ENCODE peak calls at places on chromosomes 3 and 15, in six cellular contexts. One of them, this sample, is unnamed.

GRCh38 chr3:191158247-191158646 is 40.8 kb upstream of the OSTN start:
- DNase-seq in A172: no peak
- DNase-seq in NCI-H460: no peak
- DNase-seq in ELF-1: no peak
- DNase-seq in pons: no peak
- DNase-seq in choroid plexus epithelial cell: no peak
- DNase-seq in this sample: no peak

GRCh38 chr15:45710657-45711056 is 75.8 kb downstream of the SQOR start:
- DNase-seq in NCI-H460: no peak
- DNase-seq in pons: no peak
- DNase-seq in A172: no peak
- DNase-seq in ELF-1: no peak
- DNase-seq in choroid plexus epithelial cell: no peak
- DNase-seq in this sample: no peak

GRCh38 chr3:111538687-111539086 is 3.3 kb upstream of the CD96 start:
- DNase-seq in NCI-H460: no peak
- DNase-seq in ELF-1: no peak
- DNase-seq in choroid plexus epithelial cell: peak; percentile 60
- DNase-seq in A172: peak; percentile 54
- DNase-seq in pons: no peak
- DNase-seq in this sample: no peak

GRCh38 chr15:91515188-91515754 is 338.2 kb upstream of the SLCO3A1 start:
- DNase-seq in NCI-H460: no peak
- DNase-seq in choroid plexus epithelial cell: peak; percentile 58
- DNase-seq in ELF-1: no peak
- DNase-seq in pons: no peak
- DNase-seq in A172: peak; percentile 49
- DNase-seq in this sample: no peak

GRCh38 chr3:58560771-58561311 is 16.4 kb downstream of the FAM107A start:
- DNase-seq in A172: peak; percentile 97
- DNase-seq in NCI-H460: peak; percentile 11
- DNase-seq in choroid plexus epithelial cell: peak; percentile 98
- DNase-seq in ELF-1: peak; percentile 96
- DNase-seq in pons: no peak
- DNase-seq in this sample: no peak

GRCh38 chr3:116000315-116000714 is 377.0 kb downstream of the GAP43 start:
- DNase-seq in choroid plexus epithelial cell: peak; percentile 95
- DNase-seq in A172: peak; percentile 98
- DNase-seq in ELF-1: no peak
- DNase-seq in NCI-H460: peak; percentile 36
- DNase-seq in pons: no peak
- DNase-seq in this sample: peak; percentile 41

GRCh38 chr3:42853739-42854302 is 21.9 kb downstream of the CYP8B1 start:
- DNase-seq in A172: no peak
- DNase-seq in NCI-H460: no peak
- DNase-seq in ELF-1: no peak
- DNase-seq in pons: no peak
- DNase-seq in choroid plexus epithelial cell: peak; percentile 62
- DNase-seq in this sample: no peak

GRCh38 chr3:184337315-184337714 is at the start of gene FAM131A:
- DNase-seq in choroid plexus epithelial cell: no peak
- DNase-seq in ELF-1: no peak
- DNase-seq in A172: no peak
- DNase-seq in NCI-H460: no peak
- DNase-seq in pons: peak; percentile 64
- DNase-seq in this sample: peak; percentile 88

GRCh38 chr15:100109486-100110035 is 232.2 kb downstream of the ADAMTS17 start:
- DNase-seq in ELF-1: no peak
- DNase-seq in choroid plexus epithelial cell: no peak
- DNase-seq in NCI-H460: no peak
- DNase-seq in A172: no peak
- DNase-seq in pons: no peak
- DNase-seq in this sample: no peak

GRCh38 chr3:178002113-178002512 is 534.1 kb upstream of the KCNMB2 start:
- DNase-seq in NCI-H460: no peak
- DNase-seq in choroid plexus epithelial cell: no peak
- DNase-seq in pons: no peak
- DNase-seq in A172: no peak
- DNase-seq in ELF-1: no peak
- DNase-seq in this sample: no peak

GRCh38 chr15:71599404-71600225 is 210.7 kb upstream of the NR2E3 start:
- DNase-seq in ELF-1: no peak
- DNase-seq in A172: no peak
- DNase-seq in pons: peak; percentile 15
- DNase-seq in NCI-H460: no peak
- DNase-seq in choroid plexus epithelial cell: no peak
- DNase-seq in this sample: peak; percentile 38

GRCh38 chr3:189687475-189687874 is 56.3 kb downstream of the TP63 start:
- DNase-seq in NCI-H460: no peak
- DNase-seq in ELF-1: no peak
- DNase-seq in pons: no peak
- DNase-seq in choroid plexus epithelial cell: no peak
- DNase-seq in A172: no peak
- DNase-seq in this sample: no peak

GRCh38 chr3:192819001-192819569 is 91.7 kb upstream of the FGF12 start:
- DNase-seq in A172: peak; percentile 92
- DNase-seq in NCI-H460: no peak
- DNase-seq in choroid plexus epithelial cell: peak; percentile 84
- DNase-seq in ELF-1: peak; percentile 38
- DNase-seq in pons: no peak
- DNase-seq in this sample: no peak

GRCh38 chr15:45093622-45094357 is 20.2 kb downstream of the DUOX2 start:
- DNase-seq in A172: no peak
- DNase-seq in NCI-H460: no peak
- DNase-seq in ELF-1: no peak
- DNase-seq in choroid plexus epithelial cell: no peak
- DNase-seq in pons: no peak
- DNase-seq in this sample: no peak

GRCh38 chr15:62421289-62421688 is 256.2 kb upstream of the C2CD4B start:
- DNase-seq in choroid plexus epithelial cell: no peak
- DNase-seq in A172: no peak
- DNase-seq in pons: no peak
- DNase-seq in NCI-H460: no peak
- DNase-seq in ELF-1: no peak
- DNase-seq in this sample: no peak

GRCh38 chr15:100923902-100924301 is 4.7 kb downstream of the LRRK1 start:
- DNase-seq in ELF-1: no peak
- DNase-seq in pons: no peak
- DNase-seq in A172: no peak
- DNase-seq in choroid plexus epithelial cell: no peak
- DNase-seq in NCI-H460: no peak
- DNase-seq in this sample: no peak

GRCh38 chr15:86164222-86164898 is 84.7 kb downstream of the AGBL1 start:
- DNase-seq in choroid plexus epithelial cell: no peak
- DNase-seq in pons: no peak
- DNase-seq in ELF-1: peak; percentile 17
- DNase-seq in A172: peak; percentile 63
- DNase-seq in NCI-H460: no peak
- DNase-seq in this sample: no peak

GRCh38 chr3:31858439-31858838 is 122.6 kb downstream of the OSBPL10 start:
- DNase-seq in A172: no peak
- DNase-seq in pons: no peak
- DNase-seq in ELF-1: no peak
- DNase-seq in NCI-H460: no peak
- DNase-seq in choroid plexus epithelial cell: no peak
- DNase-seq in this sample: no peak

GRCh38 chr3:165895919-165896318 is 58.7 kb upstream of the BCHE start:
- DNase-seq in pons: no peak
- DNase-seq in NCI-H460: no peak
- DNase-seq in choroid plexus epithelial cell: no peak
- DNase-seq in A172: peak; percentile 19
- DNase-seq in ELF-1: peak; percentile 27
- DNase-seq in this sample: no peak

GRCh38 chr15:64571857-64572291 is 111.5 kb downstream of the ZNF609 start:
- DNase-seq in NCI-H460: no peak
- DNase-seq in A172: no peak
- DNase-seq in ELF-1: peak; percentile 58
- DNase-seq in choroid plexus epithelial cell: no peak
- DNase-seq in pons: peak; percentile 45
- DNase-seq in this sample: peak; percentile 14

GRCh38 chr3:71305246-71306206 is 278.0 kb downstream of the FOXP1 start:
- DNase-seq in choroid plexus epithelial cell: peak; percentile 59
- DNase-seq in NCI-H460: no peak
- DNase-seq in ELF-1: peak; percentile 85
- DNase-seq in pons: peak; percentile 91
- DNase-seq in A172: no peak
- DNase-seq in this sample: peak; percentile 59

GRCh38 chr15:62848631-62849050 is 193.9 kb upstream of the TPM1 start:
- DNase-seq in NCI-H460: no peak
- DNase-seq in pons: no peak
- DNase-seq in choroid plexus epithelial cell: peak; percentile 34
- DNase-seq in ELF-1: peak; percentile 37
- DNase-seq in A172: peak; percentile 27
- DNase-seq in this sample: no peak

GRCh38 chr15:68303560-68304436 is 26.3 kb downstream of the FEM1B start:
- DNase-seq in ELF-1: no peak
- DNase-seq in NCI-H460: no peak
- DNase-seq in choroid plexus epithelial cell: no peak
- DNase-seq in A172: peak; percentile 17
- DNase-seq in pons: no peak
- DNase-seq in this sample: no peak

GRCh38 chr3:24683090-24683489 is 188.4 kb upstream of the THRB start:
- DNase-seq in A172: no peak
- DNase-seq in ELF-1: no peak
- DNase-seq in pons: no peak
- DNase-seq in NCI-H460: no peak
- DNase-seq in choroid plexus epithelial cell: peak; percentile 58
- DNase-seq in this sample: no peak

GRCh38 chr3:110804856-110805255 is 266.8 kb upstream of the NECTIN3 start:
- DNase-seq in NCI-H460: no peak
- DNase-seq in choroid plexus epithelial cell: no peak
- DNase-seq in pons: no peak
- DNase-seq in A172: no peak
- DNase-seq in ELF-1: no peak
- DNase-seq in this sample: no peak

GRCh38 chr15:89034305-89034704 is 54.0 kb upstream of the ABHD2 start:
- DNase-seq in A172: no peak
- DNase-seq in NCI-H460: no peak
- DNase-seq in choroid plexus epithelial cell: peak; percentile 68
- DNase-seq in pons: no peak
- DNase-seq in ELF-1: no peak
- DNase-seq in this sample: peak; percentile 45

GRCh38 chr3:133926736-133927542 is 31.3 kb upstream of the RAB6B start:
- DNase-seq in ELF-1: peak; percentile 66
- DNase-seq in choroid plexus epithelial cell: no peak
- DNase-seq in NCI-H460: no peak
- DNase-seq in A172: no peak
- DNase-seq in pons: no peak
- DNase-seq in this sample: no peak

GRCh38 chr3:108501538-108501937 is 8.9 kb downstream of the MYH15 start:
- DNase-seq in choroid plexus epithelial cell: no peak
- DNase-seq in pons: no peak
- DNase-seq in NCI-H460: no peak
- DNase-seq in A172: no peak
- DNase-seq in ELF-1: no peak
- DNase-seq in this sample: no peak

GRCh38 chr15:85473455-85473854 is 93.1 kb downstream of the AKAP13 start:
- DNase-seq in A172: peak; percentile 26
- DNase-seq in choroid plexus epithelial cell: peak; percentile 83
- DNase-seq in ELF-1: peak; percentile 69
- DNase-seq in pons: no peak
- DNase-seq in NCI-H460: no peak
- DNase-seq in this sample: no peak

This sample was measured in Ammon's horn.